ENCODE peak calls at places on chromosomes 4 and X, in nine cellular contexts. U is tibial nerve; W is left lung; S is fibroblast of lung; Q is cardiac muscle cell; P is suprapubic skin; M is Peyer's patch; G is naive thymus-derived CD4-positive, alpha-beta T cell; E is pancreas. T is an unnamed sample. For H3K4me1, the result is how much of the 10 kb centered on the place peaks cover.

GRCh38 chr4:138835833-138836521 is 179.6 kb upstream of the NOCT start:
- DNase-seq in U (no peak), W (no peak), S (peak), Q (peak), P (no peak), M (no peak), G (no peak), E (peak), T (no peak)

GRCh38 chr4:41428941-41429669 is 108.9 kb upstream of the LIMCH1 start:
- DNase-seq in U (no peak), W (no peak), S (no peak), Q (no peak), P (no peak), M (no peak), G (no peak), E (no peak), T (no peak)

GRCh38 chrX:48472851-48473717 is 2.9 kb upstream of the FTSJ1 start:
- DNase-seq in U (no peak), W (no peak), S (no peak), Q (no peak), P (no peak), M (no peak), G (no peak), E (no peak), T (no peak)

GRCh38 chrX:38514014-38514854 is 47.1 kb upstream of the TSPAN7 start:
- DNase-seq in U (no peak), W (no peak), S (no peak), Q (no peak), P (no peak), M (no peak), G (no peak), E (no peak), T (no peak)

GRCh38 chr4:10102193-10102980 is 14.2 kb downstream of the WDR1 start:
- DNase-seq in U (no peak), W (peak), S (peak), Q (no peak), P (peak), M (no peak), G (no peak), E (no peak), T (no peak)

GRCh38 chrX:149877636-149878035 is 3.3 kb upstream of the MAGEA8 start:
- DNase-seq in U (no peak), W (no peak), S (peak), Q (no peak), P (no peak), M (no peak), G (no peak), E (no peak), T (no peak)

GRCh38 chr4:116599859-116600258 is 485.5 kb downstream of the TRAM1L1 start:
- DNase-seq in U (no peak), W (peak), S (no peak), Q (no peak), P (no peak), M (no peak), G (no peak), E (no peak), T (no peak)

GRCh38 chr4:2059034-2059725 is at the start of gene NAT8L:
- DNase-seq in U (no peak), W (peak), S (no peak), Q (peak), P (no peak), M (no peak), G (no peak), E (peak), T (no peak)

GRCh38 chr4:147596377-147596776 is 20.8 kb upstream of the TMEM184C start:
- DNase-seq in U (no peak), W (no peak), S (no peak), Q (no peak), P (no peak), M (no peak), G (no peak), E (no peak), T (no peak)

GRCh38 chrX:39953879-39954278 is 143.9 kb downstream of the BCOR start:
- DNase-seq in U (peak), W (peak), S (peak), Q (peak), P (no peak), M (no peak), G (no peak), E (peak), T (peak)

GRCh38 chr4:84366111-84366510 is 133.0 kb downstream of the NKX6-1 start:
- DNase-seq in U (no peak), W (no peak), S (peak), Q (no peak), P (no peak), M (no peak), G (no peak), E (no peak), T (no peak)

GRCh38 chrX:18291006-18291545 is 63.4 kb downstream of the SCML2 start:
- DNase-seq in U (no peak), W (no peak), S (peak), Q (peak), P (no peak), M (no peak), G (no peak), E (no peak), T (no peak)

GRCh38 chr4:108170729-108171540 is 2.2 kb upstream of the LEF1 start:
- DNase-seq in U (no peak), W (no peak), S (no peak), Q (no peak), P (no peak), M (no peak), G (no peak), E (no peak), T (no peak)

GRCh38 chr4:3701271-3702083 is 64.7 kb upstream of the ADRA2C start:
- DNase-seq in U (no peak), W (peak), S (no peak), Q (no peak), P (peak), M (no peak), G (no peak), E (no peak), T (no peak)

GRCh38 chr4:153159016-153159415 is 45.2 kb upstream of the TRIM2 start:
- DNase-seq in U (no peak), W (no peak), S (no peak), Q (no peak), P (no peak), M (no peak), G (no peak), E (no peak), T (no peak)

GRCh38 chr4:165248102-165248501 is 40.7 kb downstream of the KLHL2 start:
- DNase-seq in U (no peak), W (no peak), S (no peak), Q (no peak), P (no peak), M (no peak), G (no peak), E (no peak), T (no peak)

GRCh38 chr4:43835869-43836268 is 612.7 kb downstream of the KCTD8 start:
- DNase-seq in U (no peak), W (no peak), S (no peak), Q (no peak), P (no peak), M (no peak), G (no peak), E (no peak), T (no peak)

GRCh38 chr4:121688261-121688660 is 8.5 kb downstream of the ANXA5 start:
- DNase-seq in U (no peak), W (no peak), S (no peak), Q (no peak), P (no peak), M (no peak), G (no peak), E (no peak), T (no peak)
- H3K4me1 ChIP-seq in U (half or more), W (under half), S (under half), Q (under half), P (under half), M (under half), G (under half), E (under half), T (under half)

DNA sequence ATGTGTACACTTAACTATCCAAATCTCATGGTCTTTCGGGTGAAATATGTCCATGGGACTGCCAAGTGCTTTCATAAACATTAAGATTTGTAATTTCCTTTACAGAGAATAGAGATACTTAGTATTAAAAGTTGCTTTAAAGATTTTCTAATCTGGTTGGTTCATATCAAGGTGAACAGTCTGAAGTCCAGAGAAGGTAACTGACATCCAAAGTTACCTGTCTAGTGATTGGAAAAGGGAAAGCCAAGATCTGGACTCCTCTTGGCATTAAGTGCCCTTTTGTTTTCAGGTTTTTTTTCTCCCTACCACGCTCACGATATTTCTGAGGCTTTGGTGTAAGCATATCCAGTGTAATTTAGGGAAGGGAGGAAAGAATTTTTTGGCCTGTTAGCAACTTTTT is 5.0 kb downstream of the SMAD1 start:
- DNase-seq in U (no peak), W (no peak), S (no peak), Q (no peak), P (no peak), M (no peak), G (no peak), E (no peak), T (no peak)
- H3K4me1 ChIP-seq in U (under half), W (under half), S (under half), Q (under half), P (under half), M (under half), G (under half), E (under half), T (under half)

DNA sequence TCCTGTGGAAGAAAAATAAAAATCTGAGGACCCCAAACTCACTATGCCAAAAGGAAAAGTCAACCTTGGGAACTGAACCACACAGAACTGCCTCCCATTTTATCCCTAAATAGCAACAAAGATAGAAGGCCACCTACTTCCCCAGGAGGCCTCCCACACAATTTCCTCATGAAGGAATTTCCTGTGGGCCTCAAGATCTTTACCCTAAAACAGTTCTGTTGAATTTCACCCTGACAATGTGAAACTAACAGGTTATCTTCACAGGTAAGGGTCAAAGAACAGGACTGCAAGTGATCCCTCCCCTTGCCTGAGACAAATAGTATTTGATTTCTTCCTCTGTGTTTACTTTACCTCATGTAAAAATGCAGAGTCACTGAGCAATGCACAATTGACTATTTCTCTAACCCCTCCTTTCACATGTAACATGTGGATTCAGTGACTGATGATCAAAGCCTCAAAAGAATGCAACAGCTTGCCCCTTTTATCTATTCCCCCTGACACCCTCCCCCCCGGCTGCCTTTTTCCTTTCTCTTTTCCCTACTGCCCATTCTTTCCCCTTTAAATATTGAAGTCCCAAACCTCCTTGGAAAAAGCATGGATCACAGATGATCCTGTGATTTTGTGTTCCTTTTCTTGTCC is 33.3 kb downstream of the MEPE start:
- DNase-seq in U (no peak), W (no peak), S (peak), Q (no peak), P (no peak), M (no peak), G (no peak), E (no peak), T (no peak)
- H3K4me1 ChIP-seq in U (under half), W (under half), S (under half), Q (under half), P (under half), M (under half), G (under half), E (under half), T (under half)

DNA sequence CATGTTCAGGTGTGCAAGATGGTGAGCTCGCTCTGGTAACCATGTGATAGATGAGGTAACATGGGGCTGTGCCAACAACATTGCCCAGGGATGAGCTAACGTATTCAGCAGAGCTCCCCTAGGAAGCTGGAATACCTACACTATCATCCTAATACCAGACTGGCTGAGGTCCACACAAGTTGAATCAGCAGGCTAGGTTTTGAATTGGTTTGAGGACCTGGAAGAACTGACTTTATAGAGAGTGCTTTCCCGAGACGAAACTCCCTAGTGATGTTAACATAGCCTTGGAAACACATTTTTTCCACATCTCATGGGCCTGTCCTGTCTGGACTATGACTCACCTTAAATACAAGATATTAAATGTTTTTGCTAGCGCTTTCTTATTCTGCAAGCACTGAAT is 56.7 kb downstream of the IGFBP7 start:
- DNase-seq in U (no peak), W (no peak), S (peak), Q (peak), P (no peak), M (no peak), G (no peak), E (no peak), T (no peak)
- H3K4me1 ChIP-seq in U (under half), W (under half), S (under half), Q (under half), P (under half), M (under half), G (under half), E (under half), T (half or more)

GRCh38 chrX:19795289-19795688 is 92.1 kb downstream of the SH3KBP1 start:
- DNase-seq in U (no peak), W (no peak), S (no peak), Q (no peak), P (no peak), M (no peak), G (no peak), E (no peak), T (no peak)
- H3K4me1 ChIP-seq in U (under half), W (under half), S (under half), Q (under half), P (under half), M (under half), G (under half), E (under half), T (under half)

GRCh38 chrX:53718073-53718472 is 31.6 kb upstream of the HUWE1 start:
- DNase-seq in U (no peak), W (no peak), S (no peak), Q (no peak), P (no peak), M (no peak), G (no peak), E (no peak), T (no peak)
- H3K4me1 ChIP-seq in U (under half), W (under half), S (under half), Q (under half), P (under half), M (under half), G (under half), E (under half), T (under half)

GRCh38 chrX:19875051-19875432 is 12.4 kb downstream of the SH3KBP1 start:
- DNase-seq in U (peak), W (no peak), S (peak), Q (no peak), P (no peak), M (peak), G (no peak), E (no peak), T (no peak)
- H3K4me1 ChIP-seq in U (under half), W (under half), S (under half), Q (under half), P (under half), M (under half), G (under half), E (under half), T (under half)

GRCh38 chrX:56764975-56765791 is 36.1 kb downstream of the NBDY start:
- DNase-seq in U (no peak), W (no peak), S (no peak), Q (no peak), P (peak), M (peak), G (no peak), E (no peak), T (no peak)

GRCh38 chrX:56762220-56762619 is 33.2 kb downstream of the NBDY start:
- DNase-seq in U (no peak), W (no peak), S (no peak), Q (no peak), P (no peak), M (peak), G (no peak), E (no peak), T (no peak)

GRCh38 chrX:56762707-56763555 is 33.9 kb downstream of the NBDY start:
- DNase-seq in U (no peak), W (no peak), S (no peak), Q (no peak), P (no peak), M (peak), G (no peak), E (no peak), T (no peak)

GRCh38 chrX:56764153-56764974 is 35.3 kb downstream of the NBDY start:
- DNase-seq in U (peak), W (no peak), S (peak), Q (peak), P (peak), M (peak), G (peak), E (peak), T (no peak)

GRCh38 chrX:56763556-56764152 is 34.6 kb downstream of the NBDY start:
- DNase-seq in U (no peak), W (no peak), S (peak), Q (no peak), P (peak), M (peak), G (no peak), E (peak), T (no peak)
- H3K4me1 ChIP-seq in U (under half), W (under half), S (under half), Q (under half), P (under half), M (under half), G (under half), E (under half), T (under half)

GRCh38 chr4:68346461-68346860 is 3.4 kb downstream of the YTHDC1 start:
- DNase-seq in U (no peak), W (no peak), S (peak), Q (no peak), P (no peak), M (no peak), G (no peak), E (no peak), T (no peak)

GRCh38 chr4:68344785-68345184 is 5.1 kb downstream of the YTHDC1 start:
- DNase-seq in U (no peak), W (peak), S (no peak), Q (no peak), P (no peak), M (no peak), G (no peak), E (no peak), T (no peak)

GRCh38 chr4:68347845-68348244 is 2.0 kb downstream of the YTHDC1 start:
- DNase-seq in U (no peak), W (no peak), S (no peak), Q (no peak), P (no peak), M (no peak), G (no peak), E (no peak), T (no peak)

GRCh38 chr4:68342139-68342538 is 7.8 kb downstream of the YTHDC1 start:
- DNase-seq in U (no peak), W (no peak), S (peak), Q (peak), P (no peak), M (no peak), G (no peak), E (no peak), T (no peak)

GRCh38 chr4:68344049-68344448 is 5.8 kb downstream of the YTHDC1 start:
- DNase-seq in U (no peak), W (no peak), S (no peak), Q (no peak), P (no peak), M (no peak), G (no peak), E (no peak), T (no peak)
- H3K4me1 ChIP-seq in U (half or more), W (under half), S (under half), Q (half or more), P (half or more), M (under half), G (half or more), E (half or more), T (under half)

GRCh38 chr4:137655286-137655685 is 123.0 kb upstream of the PCDH18 start:
- DNase-seq in U (no peak), W (no peak), S (no peak), Q (no peak), P (no peak), M (no peak), G (no peak), E (no peak), T (no peak)

GRCh38 chr4:137648531-137648930 is 116.2 kb upstream of the PCDH18 start:
- DNase-seq in U (no peak), W (no peak), S (no peak), Q (no peak), P (no peak), M (no peak), G (no peak), E (no peak), T (no peak)

GRCh38 chr4:137647375-137647774 is 115.1 kb upstream of the PCDH18 start:
- DNase-seq in U (no peak), W (no peak), S (no peak), Q (no peak), P (no peak), M (no peak), G (no peak), E (no peak), T (no peak)

GRCh38 chr4:137650051-137650450 is 117.8 kb upstream of the PCDH18 start:
- DNase-seq in U (no peak), W (no peak), S (no peak), Q (no peak), P (no peak), M (no peak), G (no peak), E (no peak), T (no peak)

GRCh38 chr4:137651128-137651527 is 118.8 kb upstream of the PCDH18 start:
- DNase-seq in U (no peak), W (no peak), S (peak), Q (peak), P (no peak), M (no peak), G (no peak), E (no peak), T (no peak)
- H3K4me1 ChIP-seq in U (under half), W (under half), S (under half), Q (under half), P (under half), M (under half), G (under half), E (under half), T (under half)